ENCODE peak calls at places on chromosomes 7 and 10, in four cellular contexts. V is HepG2, U is GM12878, O is K562. M is an unnamed sample.

GRCh38 chr10:1577945-1578344 is 159.4 kb downstream of the ADARB2 start:
- DNase-seq in O (no peak), U (no peak), V (no peak), M (no peak)

GRCh38 chr7:40382145-40382544 is 247.3 kb downstream of the SUGCT start:
- DNase-seq in U (no peak), O (no peak), V (no peak), M (no peak)

GRCh38 chr10:59435707-59436106 is 73.4 kb upstream of the FAM13C start:
- DNase-seq in V (no peak), U (no peak), O (no peak), M (no peak)

GRCh38 chr10:103660364-103661197 is 167.1 kb downstream of the NEURL1 start:
- DNase-seq in O (no peak), V (peak), U (no peak), M (no peak)

GRCh38 chr10:47176903-47177860 is 122.8 kb upstream of the GDF10 start:
- DNase-seq in U (no peak), O (no peak), V (no peak), M (no peak)

GRCh38 chr7:108497082-108497725 is 28.7 kb downstream of the PNPLA8 start:
- DNase-seq in U (peak), O (peak), V (peak), M (peak)

GRCh38 chr7:134814730-134815364 is 35.4 kb downstream of the CALD1 start:
- DNase-seq in O (no peak), V (no peak), U (no peak), M (no peak)

GRCh38 chr7:133845005-133845404 is 282.1 kb upstream of the LRGUK start:
- DNase-seq in O (no peak), V (no peak), U (no peak), M (no peak)

GRCh38 chr7:140506788-140507464 is 27.6 kb upstream of the MKRN1 start:
- DNase-seq in U (no peak), O (no peak), V (no peak), M (no peak)

GRCh38 chr7:3065724-3066143 is 22.1 kb upstream of the CARD11 start:
- DNase-seq in V (peak), U (no peak), O (peak), M (peak)

GRCh38 chr10:133440633-133441285 is 13.0 kb upstream of the SCART1 start:
- DNase-seq in U (no peak), O (no peak), V (no peak), M (no peak)

GRCh38 chr7:101560856-101561255 is 68.2 kb downstream of the MYL10 start:
- DNase-seq in O (peak), U (no peak), V (no peak), M (no peak)

GRCh38 chr7:16564909-16565426 is 38.3 kb downstream of the LRRC72 start:
- DNase-seq in V (peak), O (peak), U (peak), M (peak)

DNA sequence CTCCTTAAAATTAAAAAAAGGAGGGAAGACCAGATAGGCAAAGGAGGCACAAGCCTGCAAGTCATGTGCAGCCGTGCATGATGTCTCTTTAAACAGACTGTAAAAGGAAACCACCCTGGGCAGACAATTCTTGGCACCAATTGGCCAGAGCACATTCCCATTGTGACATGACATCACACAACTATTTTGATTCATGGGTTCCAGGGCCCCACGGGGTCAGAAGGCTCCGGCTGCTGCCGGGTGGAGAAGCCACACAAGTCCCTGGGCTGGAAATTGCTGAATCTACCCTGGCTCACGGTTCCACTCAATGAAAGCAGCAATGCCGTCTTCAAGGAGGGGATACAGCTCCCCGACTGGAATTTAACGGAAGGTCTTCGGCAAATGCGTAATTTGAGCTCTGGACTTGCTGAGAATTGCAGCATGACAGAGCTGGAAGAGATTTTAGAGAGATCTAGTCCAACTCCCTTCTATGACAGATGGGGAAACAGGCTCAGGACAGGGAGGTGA is 140.5 kb downstream of the PRKAG2 start:
- DNase-seq in O (no peak), U (no peak), V (peak), M (peak)
- TF ChIP-seq POLR2AphosphoS2 in O (no peak), U (no peak), V (no peak), M (no peak)

GRCh38 chr10:46094197-46094500 is 48.1 kb upstream of the MSMB start:
- DNase-seq in V (no peak), U (no peak), O (no peak), M (no peak)
- TF ChIP-seq POLR2AphosphoS2 in V (no peak), U (no peak), O (no peak), M (no peak)

GRCh38 chr10:89280501-89280900 is 21.3 kb upstream of the IFIT2 start:
- DNase-seq in U (no peak), O (no peak), V (no peak), M (no peak)

GRCh38 chr10:89279449-89279869 is 22.4 kb upstream of the IFIT2 start:
- DNase-seq in U (no peak), V (no peak), O (no peak), M (peak)

GRCh38 chr10:89283174-89283987 is 18.5 kb upstream of the IFIT2 start:
- DNase-seq in V (no peak), O (no peak), U (no peak), M (no peak)

GRCh38 chr10:89283988-89284475 is 17.8 kb upstream of the IFIT2 start:
- DNase-seq in U (no peak), V (peak), O (no peak), M (peak)

DNA sequence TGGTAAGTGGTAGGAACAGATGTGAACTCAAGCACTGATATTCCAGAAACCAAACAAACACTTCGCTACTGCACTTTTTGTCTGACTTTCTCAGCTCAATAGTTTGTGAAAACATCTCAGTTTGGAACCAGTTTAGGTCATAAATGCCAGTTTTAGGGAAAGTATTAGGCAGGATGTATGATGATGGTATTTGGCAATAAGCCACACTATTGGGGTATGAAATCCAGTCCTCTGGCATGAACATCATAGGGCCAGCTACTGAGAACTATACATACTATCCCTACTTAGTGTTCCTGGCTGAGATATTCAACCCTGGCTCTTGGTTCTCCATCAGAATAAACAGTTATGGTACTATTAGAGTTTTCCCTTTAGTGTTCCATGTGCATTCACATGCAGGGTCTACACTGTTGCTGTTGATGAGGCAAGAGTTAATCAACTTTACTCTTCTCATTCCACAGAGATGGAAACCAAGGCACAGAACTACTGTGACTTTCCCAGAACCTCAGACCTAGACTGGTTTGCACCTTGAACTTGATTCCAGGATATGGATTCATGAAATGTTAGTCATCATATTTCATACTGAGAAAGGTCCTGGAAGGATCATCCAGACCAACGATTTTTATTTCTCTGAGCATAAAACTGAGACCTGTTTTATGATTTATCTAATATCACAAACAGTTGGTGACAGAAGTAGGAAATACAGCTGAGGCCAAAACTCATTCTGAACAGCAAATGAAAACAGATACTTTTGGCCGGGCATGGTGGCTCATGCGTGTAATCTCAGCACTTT is 20.0 kb upstream of the IFIT2 start:
- DNase-seq in V (no peak), O (no peak), U (no peak), M (no peak)
- TF ChIP-seq POLR2AphosphoS2 in V (no peak), O (no peak), U (no peak), M (no peak)

DNA sequence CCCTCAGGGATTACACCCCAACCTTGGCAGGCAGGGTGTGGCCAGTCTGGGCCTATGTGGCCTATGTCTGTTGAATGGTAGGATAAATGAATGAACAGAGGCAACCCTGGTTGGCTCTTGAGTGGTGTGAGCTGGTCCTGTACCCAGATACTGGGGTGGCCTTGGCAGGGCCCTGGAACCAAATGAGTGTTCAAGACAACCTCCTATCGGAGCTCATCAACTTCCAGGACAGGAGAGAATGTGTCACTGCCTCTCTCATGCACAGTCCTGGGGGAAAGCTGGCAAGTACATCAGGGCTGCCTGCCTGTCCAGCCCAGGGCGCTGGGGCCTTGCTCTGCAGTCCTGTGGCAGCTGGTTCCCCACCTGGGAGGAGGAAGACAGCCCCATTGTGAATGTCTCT is 271.6 kb downstream of the CALN1 start:
- DNase-seq in V (no peak), U (no peak), O (no peak), M (no peak)
- TF ChIP-seq POLR2AphosphoS2 in V (no peak), U (no peak), O (no peak), M (no peak)

GRCh38 chr10:11691319-11691755 is 50.8 kb upstream of the ECHDC3 start:
- DNase-seq in O (no peak), V (no peak), U (no peak), M (no peak)
- TF ChIP-seq POLR2AphosphoS2 in O (no peak), V (no peak), U (no peak), M (no peak)

DNA sequence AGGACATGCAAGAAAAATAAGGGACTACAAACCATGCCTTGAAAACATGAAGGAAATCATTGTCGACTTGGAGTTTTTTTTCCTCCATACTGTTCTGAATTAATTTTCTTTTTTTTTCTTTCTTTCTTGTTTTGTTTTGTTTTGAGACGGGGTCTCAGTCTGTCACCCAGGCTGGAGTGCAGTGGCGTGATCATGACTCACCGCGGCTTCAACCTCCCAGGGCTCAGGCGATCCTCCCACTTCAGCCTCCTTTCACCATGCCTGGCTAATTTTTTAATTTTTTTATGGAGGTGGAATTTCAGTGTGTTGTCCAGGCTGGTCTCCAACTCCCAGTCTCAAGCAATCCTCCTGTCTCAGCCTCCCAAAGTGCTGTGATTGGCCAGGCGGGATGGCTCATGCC is 11.6 kb downstream of the UCMA start:
- DNase-seq in U (no peak), O (no peak), V (no peak), M (no peak)
- TF ChIP-seq POLR2AphosphoS2 in U (no peak), O (no peak), V (no peak), M (no peak)

GRCh38 chr7:120168066-120168465 is 104.9 kb upstream of the KCND2 start:
- DNase-seq in O (no peak), V (no peak), U (no peak), M (no peak)
- TF ChIP-seq POLR2AphosphoS2 in O (no peak), V (no peak), U (no peak), M (no peak)

GRCh38 chr7:124086843-124087242 is 54.0 kb upstream of the TMEM229A start:
- DNase-seq in V (no peak), O (no peak), U (no peak), M (no peak)

GRCh38 chr7:124088590-124088989 is 55.7 kb upstream of the TMEM229A start:
- DNase-seq in V (no peak), U (no peak), O (no peak), M (no peak)

GRCh38 chr7:124089621-124090020 is 56.8 kb upstream of the TMEM229A start:
- DNase-seq in O (no peak), V (no peak), U (no peak), M (no peak)

GRCh38 chr7:124084024-124084423 is 51.2 kb upstream of the TMEM229A start:
- DNase-seq in V (no peak), U (no peak), O (no peak), M (no peak)

GRCh38 chr7:124085168-124085567 is 52.3 kb upstream of the TMEM229A start:
- DNase-seq in O (no peak), V (no peak), U (no peak), M (no peak)
- TF ChIP-seq POLR2AphosphoS2 in O (no peak), V (no peak), U (no peak), M (no peak)

M was measured in A549.